ENCODE peak calls at places on chromosomes 13 and 19, in six cellular contexts. U is GM12878, C is breast epithelium, H is stomach, A is upper lobe of left lung, G is SK-N-SH. Q is an unnamed sample.

GRCh38 chr13:80084086-80084676 is 256.7 kb downstream of the SPRY2 start:
- DNase-seq in U (no peak), C (no peak), H (no peak), A (no peak), G (no peak), Q (no peak)

GRCh38 chr19:3234800-3235199 is 10.3 kb downstream of the CELF5 start:
- DNase-seq in U (no peak), C (no peak), H (no peak), A (no peak), G (peak), Q (no peak)

GRCh38 chr19:1223018-1223855 is 14.6 kb downstream of the CBARP start:
- DNase-seq in U (no peak), C (no peak), H (no peak), A (peak), G (peak), Q (no peak)

GRCh38 chr19:1417145-1417544 is 9.8 kb downstream of the DAZAP1 start:
- DNase-seq in U (no peak), C (no peak), H (no peak), A (peak), G (no peak), Q (no peak)

GRCh38 chr13:80339578-80339840 is 1.4 kb downstream of the SPRY2 start:
- DNase-seq in U (no peak), C (no peak), H (no peak), A (no peak), G (peak), Q (no peak)

GRCh38 chr13:110206170-110206569 is 100.8 kb downstream of the COL4A1 start:
- DNase-seq in U (no peak), C (no peak), H (no peak), A (no peak), G (no peak), Q (no peak)

GRCh38 chr19:2770055-2771013 is 12.7 kb downstream of the SGTA start:
- DNase-seq in U (no peak), C (no peak), H (no peak), A (peak), G (no peak), Q (no peak)

GRCh38 chr19:7699422-7700127 is 2.4 kb downstream of the FCER2 start:
- DNase-seq in U (peak), C (no peak), H (no peak), A (no peak), G (no peak), Q (no peak)

GRCh38 chr13:109468123-109468522 is 318.3 kb downstream of the IRS2 start:
- DNase-seq in U (no peak), C (no peak), H (no peak), A (peak), G (no peak), Q (no peak)

GRCh38 chr13:60265566-60265965 is 101.8 kb upstream of the DIAPH3 start:
- DNase-seq in U (no peak), C (no peak), H (no peak), A (no peak), G (no peak), Q (no peak)

GRCh38 chr13:27359203-27359821 is 65.1 kb upstream of the GTF3A start:
- DNase-seq in U (no peak), C (peak), H (peak), A (no peak), G (peak), Q (no peak)

GRCh38 chr19:5393088-5393487 is 52.5 kb upstream of the PTPRS start:
- DNase-seq in U (no peak), C (no peak), H (no peak), A (no peak), G (no peak), Q (no peak)

GRCh38 chr13:19605161-19605955 is 28.1 kb upstream of the MPHOSPH8 start:
- DNase-seq in U (no peak), C (no peak), H (no peak), A (no peak), G (no peak), Q (no peak)

GRCh38 chr13:113586661-113587479 is 2.3 kb downstream of the TFDP1 start:
- DNase-seq in U (no peak), C (peak), H (peak), A (no peak), G (no peak), Q (no peak)

GRCh38 chr19:46951236-46951986 is 68.2 kb upstream of the NPAS1 start:
- DNase-seq in U (no peak), C (no peak), H (no peak), A (no peak), G (no peak), Q (no peak)

GRCh38 chr19:30309983-30310805 is 62.0 kb upstream of the ZNF536 start:
- DNase-seq in U (no peak), C (no peak), H (no peak), A (no peak), G (no peak), Q (no peak)

GRCh38 chr13:23321534-23322241 is 111.8 kb downstream of the SACS start:
- DNase-seq in U (peak), C (no peak), H (no peak), A (no peak), G (no peak), Q (no peak)

GRCh38 chr13:41139296-41139966 is 6.8 kb upstream of the KBTBD6 start:
- DNase-seq in U (no peak), C (no peak), H (no peak), A (no peak), G (no peak), Q (no peak)

GRCh38 chr13:21225082-21225481 is 48.6 kb downstream of the MRPL57 start:
- DNase-seq in U (no peak), C (no peak), H (no peak), A (no peak), G (no peak), Q (no peak)

GRCh38 chr13:80141114-80141849 is 199.6 kb downstream of the SPRY2 start:
- DNase-seq in U (no peak), C (no peak), H (peak), A (no peak), G (no peak), Q (no peak)

GRCh38 chr13:76917096-76917495 is 30.9 kb upstream of the KCTD12 start:
- DNase-seq in U (no peak), C (no peak), H (no peak), A (no peak), G (no peak), Q (no peak)

GRCh38 chr19:48445606-48446481 is at the start of gene GRWD1:
- DNase-seq in U (peak), C (peak), H (peak), A (peak), G (peak), Q (peak)

GRCh38 chr19:48445256-48445605 is 552 bp upstream of the GRWD1 start:
- DNase-seq in U (no peak), C (no peak), H (no peak), A (no peak), G (peak), Q (peak)

GRCh38 chr19:48444129-48444932 is 1.5 kb upstream of the GRWD1 start:
- DNase-seq in U (no peak), C (no peak), H (no peak), A (peak), G (peak), Q (no peak)

GRCh38 chr19:48443731-48444128 is 2.1 kb upstream of the GRWD1 start:
- DNase-seq in U (no peak), C (no peak), H (no peak), A (peak), G (no peak), Q (no peak)

DNA sequence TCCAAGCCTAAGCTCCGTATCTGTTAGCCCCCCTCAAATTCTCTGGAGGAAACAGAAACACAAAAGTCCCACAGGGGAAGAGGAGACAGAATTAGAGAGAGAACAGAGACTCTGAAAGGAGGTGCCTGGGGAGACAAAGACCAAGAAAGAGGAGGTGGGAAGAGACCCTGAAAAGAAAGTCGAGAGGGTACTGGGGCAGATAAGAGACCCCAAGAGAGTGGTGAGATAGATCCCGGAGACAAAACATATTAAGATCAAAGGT is 919 bp upstream of the GRWD1 start:
- DNase-seq in U (no peak), C (no peak), H (no peak), A (no peak), G (no peak), Q (no peak)
- H3K4me3 ChIP-seq in U (peak), C (peak), H (peak), A (no peak), G (peak), Q (peak)

DNA sequence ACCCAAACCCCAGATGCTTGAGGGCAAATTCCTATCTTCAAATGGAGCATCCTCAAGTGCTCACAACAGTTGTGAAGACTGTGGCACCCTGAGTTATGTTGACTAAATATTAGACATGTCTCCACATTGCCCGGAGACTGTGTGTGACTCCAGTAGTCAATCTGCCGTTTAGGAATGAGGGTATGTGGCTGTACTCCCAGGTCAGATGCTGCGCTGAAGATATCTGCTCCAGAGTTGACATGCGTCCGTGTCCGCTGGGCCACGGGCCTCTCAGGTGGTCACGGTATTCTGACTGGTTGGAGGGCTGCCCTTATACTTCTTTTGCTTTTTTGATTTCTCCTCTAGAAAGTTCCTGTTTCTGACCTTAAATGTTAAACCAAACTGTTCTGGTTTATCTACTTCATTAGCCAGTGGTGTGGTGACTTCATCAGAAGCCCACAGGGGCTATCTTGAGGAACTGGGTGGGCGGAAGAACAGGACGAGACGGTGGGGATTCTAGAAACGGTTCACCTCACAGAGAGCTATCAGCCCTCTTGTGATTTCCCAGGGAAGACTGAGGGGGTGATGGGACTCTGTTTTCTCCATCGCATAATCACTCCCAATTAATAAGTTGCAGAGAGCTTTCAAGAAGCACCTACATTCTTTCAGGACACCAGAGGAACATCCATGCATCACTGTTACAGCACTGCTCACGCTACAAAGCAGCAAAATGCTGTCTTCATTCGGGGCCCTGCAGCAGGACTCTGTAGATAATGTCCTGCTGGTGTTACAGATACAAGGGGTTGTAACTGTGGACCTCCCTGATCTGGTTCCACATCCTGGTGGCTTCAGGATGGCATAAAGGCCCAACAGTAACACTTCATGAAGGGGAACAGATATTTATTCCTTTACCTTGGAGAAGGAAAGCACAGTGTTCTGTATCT is 1.3 kb upstream of the LCP1 start:
- DNase-seq in U (no peak), C (no peak), H (no peak), A (no peak), G (no peak), Q (no peak)
- TF ChIP-seq POLR2AphosphoS5 in U (no peak), C (no peak), H (no peak), A (no peak), G (no peak), Q (no peak)

GRCh38 chr13:31950121-31950810 is 81.3 kb upstream of the FRY start:
- DNase-seq in U (no peak), C (no peak), H (no peak), A (no peak), G (no peak), Q (no peak)
- H3K27ac ChIP-seq in U (peak), C (no peak), H (no peak), A (peak), G (no peak), Q (no peak)

DNA sequence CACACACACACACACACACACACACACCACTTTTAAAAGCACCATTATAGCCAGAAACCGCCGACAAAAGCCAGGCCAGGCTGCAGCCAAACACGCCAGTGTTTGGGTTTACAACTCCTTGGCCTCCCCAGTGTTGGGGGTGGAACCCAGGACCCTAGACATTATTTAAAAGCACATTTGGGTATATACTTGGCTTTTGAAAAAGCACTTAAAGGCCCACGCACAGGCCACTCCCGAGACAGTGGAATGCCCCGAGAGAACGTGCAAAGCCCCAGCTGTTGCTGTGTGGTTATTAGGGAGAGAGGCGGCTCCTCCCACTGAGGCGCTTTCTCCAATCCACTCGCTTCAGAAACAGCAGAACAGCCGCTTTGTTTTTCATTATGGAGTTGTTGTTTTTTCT is 38.2 kb downstream of the GGACT start:
- DNase-seq in U (no peak), C (no peak), H (no peak), A (no peak), G (no peak), Q (no peak)
- H3K4me3 ChIP-seq in U (no peak), C (peak), H (peak), A (no peak), G (no peak), Q (no peak)

GRCh38 chr19:16327911-16328823 is 3.5 kb downstream of the KLF2 start:
- DNase-seq in U (no peak), C (no peak), H (peak), A (no peak), G (no peak), Q (no peak)

GRCh38 chr19:16327131-16327450 is 2.5 kb downstream of the KLF2 start:
- DNase-seq in U (no peak), C (no peak), H (no peak), A (no peak), G (no peak), Q (no peak)

GRCh38 chr19:16326401-16327130 is 1.9 kb downstream of the KLF2 start:
- DNase-seq in U (no peak), C (no peak), H (no peak), A (peak), G (no peak), Q (no peak)

GRCh38 chr19:16328824-16329482 is 4.3 kb downstream of the KLF2 start:
- DNase-seq in U (no peak), C (no peak), H (no peak), A (no peak), G (no peak), Q (no peak)

GRCh38 chr19:16327501-16327900 is 2.9 kb downstream of the KLF2 start:
- DNase-seq in U (no peak), C (no peak), H (no peak), A (peak), G (no peak), Q (no peak)
- TF ChIP-seq POLR2AphosphoS5 in U (no peak), C (no peak), H (peak), A (peak), G (no peak), Q (no peak)

DNA sequence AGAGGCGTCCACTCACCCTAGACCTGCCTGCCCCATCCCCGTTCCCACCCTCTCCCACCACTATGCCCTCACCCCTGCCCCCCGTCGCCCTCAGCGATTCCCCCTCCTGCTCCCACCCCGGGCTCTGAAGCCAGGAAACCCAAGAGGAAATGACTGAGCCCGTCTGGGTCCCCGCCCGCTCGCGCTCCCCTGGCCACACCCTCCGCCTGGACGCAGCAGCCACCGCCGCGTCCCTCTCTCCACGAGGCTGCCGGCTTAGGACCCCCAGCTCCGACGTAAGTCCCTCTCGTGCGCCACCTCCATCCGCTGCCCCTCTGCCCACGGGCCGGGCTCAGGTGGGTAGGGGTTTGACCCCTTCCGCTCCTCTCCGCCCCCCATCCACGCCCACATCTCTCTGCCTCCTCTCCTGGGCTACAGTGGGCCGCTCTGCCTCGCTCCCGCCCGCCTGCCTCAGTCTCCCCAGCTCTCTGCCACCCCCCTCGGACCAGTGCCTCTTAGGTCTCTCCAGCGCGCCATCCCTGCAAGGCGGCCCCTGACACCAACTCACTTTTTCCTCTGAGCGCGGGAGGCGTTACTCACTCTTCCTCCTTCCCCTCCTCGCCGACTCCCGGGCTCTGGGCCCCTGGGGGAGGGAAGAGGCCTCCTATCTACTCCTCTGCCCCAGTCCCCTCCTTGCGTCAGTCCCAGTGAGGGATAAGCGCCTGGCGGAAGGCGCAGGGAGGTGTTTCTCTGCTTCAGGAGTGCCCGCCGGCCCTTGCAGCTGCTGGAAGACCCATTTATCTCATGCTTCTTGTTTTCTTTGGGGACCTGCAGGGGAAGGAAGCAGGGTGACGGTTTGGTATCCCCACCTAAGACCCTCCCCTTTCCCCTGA is at the start of gene FXYD5:
- DNase-seq in U (no peak), C (peak), H (peak), A (peak), G (peak), Q (no peak)
- H3K27ac ChIP-seq in U (peak), C (peak), H (peak), A (peak), G (peak), Q (no peak)

GRCh38 chr19:17967258-17968051 is 548 bp downstream of the KCNN1 start:
- DNase-seq in U (no peak), C (no peak), H (no peak), A (no peak), G (peak), Q (no peak)
- H3K4me3 ChIP-seq in U (no peak), C (peak), H (no peak), A (no peak), G (peak), Q (peak)

Q was measured in SK-N-MC.